ENCODE peak calls at places on chromosomes 16 and 17, in seven cellular contexts. D is mammary epithelial cell, B is BJ, X is tibial artery, N is fibroblast of villous mesenchyme, T is neural progenitor cell, E is A549. S is an unnamed sample.

GRCh38 chr17:76270770-76271668 is 5.9 kb downstream of the UBALD2 start:
- DNase-seq in X (no peak), T (no peak), E (no peak), D (no peak), N (no peak), B (no peak), S (no peak)

GRCh38 chr16:2335286-2335895 is 5.1 kb downstream of the ABCA3 start:
- DNase-seq in T (no peak), B (no peak), N (peak), E (no peak), D (no peak), X (no peak), S (no peak)

GRCh38 chr16:68061396-68061795 is 23.8 kb upstream of the NFATC3 start:
- DNase-seq in N (no peak), E (no peak), D (no peak), T (no peak), X (no peak), B (no peak), S (no peak)

GRCh38 chr16:67632415-67633172 is 12.3 kb upstream of the CARMIL2 start:
- DNase-seq in E (no peak), X (no peak), B (no peak), D (no peak), N (peak), T (no peak), S (peak)

GRCh38 chr17:57995076-57995956 is 7.3 kb upstream of the VEZF1 start:
- DNase-seq in D (peak), B (no peak), N (peak), X (peak), T (peak), E (peak), S (peak)

GRCh38 chr16:49003022-49003421 is 278.6 kb downstream of the CBLN1 start:
- DNase-seq in E (no peak), T (no peak), D (no peak), B (no peak), N (no peak), X (no peak), S (no peak)

GRCh38 chr16:53456625-53457024 is 22.4 kb downstream of the RBL2 start:
- DNase-seq in B (no peak), X (no peak), T (no peak), D (no peak), N (no peak), E (no peak), S (no peak)

GRCh38 chr16:86951831-86952598 is 365.2 kb downstream of the C16orf95 start:
- DNase-seq in N (peak), E (peak), B (peak), X (peak), T (no peak), D (peak), S (no peak)

GRCh38 chr16:19645557-19645981 is 72.5 kb downstream of the KNOP1 start:
- DNase-seq in D (no peak), B (no peak), X (peak), T (no peak), N (peak), E (no peak), S (no peak)

GRCh38 chr17:58344047-58344790 is 7.8 kb downstream of the SUPT4H1 start:
- DNase-seq in T (no peak), D (no peak), E (no peak), X (no peak), N (no peak), B (no peak), S (no peak)

GRCh38 chr17:74616696-74617095 is 6.8 kb downstream of the CD300E start:
- DNase-seq in N (no peak), D (no peak), B (no peak), E (no peak), T (no peak), X (no peak), S (no peak)

GRCh38 chr17:39929657-39930407 is 2.3 kb downstream of the LRRC3C start:
- DNase-seq in D (peak), E (peak), X (no peak), N (peak), T (no peak), B (peak), S (no peak)

GRCh38 chr16:56836410-56836834 is 28.6 kb upstream of the SLC12A3 start:
- DNase-seq in E (no peak), X (no peak), T (no peak), B (no peak), N (no peak), D (no peak), S (no peak)

GRCh38 chr16:17134586-17134985 is 336.2 kb downstream of the XYLT1 start:
- DNase-seq in B (no peak), E (no peak), N (no peak), X (no peak), T (no peak), D (no peak), S (no peak)

GRCh38 chr16:85586360-85587145 is 26.6 kb upstream of the GSE1 start:
- DNase-seq in X (no peak), E (no peak), B (no peak), D (no peak), N (no peak), T (no peak), S (peak)

GRCh38 chr16:2985893-2986355 is 5.7 kb upstream of the PKMYT1 start:
- DNase-seq in N (no peak), D (no peak), E (no peak), X (no peak), B (no peak), T (no peak), S (no peak)

GRCh38 chr17:63993368-63993990 is 4.7 kb upstream of the PRR29 start:
- DNase-seq in D (no peak), T (peak), N (no peak), X (no peak), B (no peak), E (no peak), S (peak)

GRCh38 chr17:33292184-33292980 is 713 bp downstream of the ASIC2 start:
- DNase-seq in D (peak), T (peak), B (no peak), N (peak), E (peak), X (no peak), S (no peak)

GRCh38 chr17:77802811-77803220 is 155.7 kb upstream of the TNRC6C start:
- DNase-seq in X (peak), E (no peak), D (no peak), B (no peak), T (peak), N (no peak), S (peak)

GRCh38 chr17:28407130-28407973 is 1.3 kb upstream of the SLC46A1 start:
- DNase-seq in B (no peak), X (no peak), T (peak), D (peak), N (no peak), E (no peak), S (no peak)
- TF ChIP-seq CTCF in B (no peak), X (no peak), T (peak), D (peak), N (no peak), E (no peak), S (no peak)

DNA sequence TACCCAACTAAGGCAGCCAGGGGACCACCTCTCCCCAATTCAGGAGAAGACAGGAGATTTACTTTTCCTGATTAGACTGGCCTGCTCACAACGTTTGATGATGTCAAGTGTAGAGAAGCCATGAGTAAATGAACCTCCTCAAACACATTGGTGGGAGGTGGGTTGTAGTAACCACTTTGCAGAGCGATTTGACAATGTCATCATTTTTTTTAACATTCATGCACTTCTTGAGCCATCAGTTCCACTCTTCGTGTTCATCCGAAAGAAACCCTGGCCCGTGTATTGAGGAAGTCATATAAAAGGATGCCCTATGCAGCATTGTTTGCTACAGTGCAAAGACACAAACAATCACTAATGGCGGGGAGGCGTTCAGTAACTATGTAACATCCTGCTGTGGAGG is 5.5 kb upstream of the KRT19 start:
- DNase-seq in D (no peak), N (no peak), X (no peak), B (no peak), T (no peak), E (no peak), S (no peak)
- H3K4me3 ChIP-seq in D (no peak), N (no peak), X (no peak), B (no peak), T (no peak), E (no peak), S (no peak)

GRCh38 chr16:62064173-62064572 is 27.9 kb upstream of the CDH8 start:
- DNase-seq in X (no peak), B (no peak), D (no peak), N (no peak), T (no peak), E (no peak), S (no peak)

GRCh38 chr16:62066747-62067146 is 30.5 kb upstream of the CDH8 start:
- DNase-seq in D (no peak), T (no peak), E (no peak), N (no peak), B (no peak), X (no peak), S (no peak)

GRCh38 chr16:62067182-62067581 is 30.9 kb upstream of the CDH8 start:
- DNase-seq in X (no peak), B (no peak), D (no peak), N (no peak), T (no peak), E (no peak), S (no peak)

GRCh38 chr16:62067981-62068380 is 31.7 kb upstream of the CDH8 start:
- DNase-seq in X (no peak), E (no peak), B (no peak), N (no peak), D (no peak), T (no peak), S (no peak)

GRCh38 chr16:62068747-62069146 is 32.5 kb upstream of the CDH8 start:
- DNase-seq in E (no peak), X (no peak), D (no peak), N (no peak), B (no peak), T (peak), S (no peak)
- TF ChIP-seq CTCF in E (no peak), X (no peak), D (peak), N (no peak), B (peak), T (peak), S (no peak)

DNA sequence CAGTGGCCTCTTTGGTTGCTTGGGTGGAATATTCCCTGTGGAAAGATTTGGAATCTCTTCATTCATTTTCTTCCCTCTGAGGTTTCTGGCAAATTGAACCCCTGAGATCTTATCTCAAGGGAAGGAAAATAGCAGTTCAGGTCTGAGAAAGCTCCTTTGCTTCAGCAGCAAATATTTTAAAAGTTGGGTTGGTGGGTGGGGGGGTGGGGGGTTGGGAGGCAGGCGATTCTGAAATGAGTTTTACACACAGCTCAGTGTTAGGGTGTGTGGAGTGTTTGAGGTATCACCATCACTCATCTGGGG is 6.9 kb downstream of the TBX2 start:
- DNase-seq in B (no peak), D (no peak), E (no peak), N (no peak), X (no peak), T (no peak), S (no peak)
- H3K4me3 ChIP-seq in B (no peak), D (no peak), E (no peak), N (peak), X (no peak), T (no peak), S (no peak)